ENCODE peak calls at places on chromosomes 5 and 9, in four cellular contexts. E is cardiac muscle cell, L is cardiac fibroblast, H is neural progenitor cell. M is an unnamed sample.
A peak's percentile ranks its signal among the peaks of the same experiment; 100 is the strongest.

GRCh38 chr9:116209406-116210116 is 56.0 kb downstream of the PAPPA start:
- DNase-seq in E (no peak), L (no peak), H (no peak), M (no peak)

GRCh38 chr5:127684722-127685467 is 18.3 kb upstream of the CCDC192 start:
- DNase-seq in E (no peak), L (no peak), H (no peak), M (no peak)

GRCh38 chr5:96517294-96517693 is 84.2 kb upstream of the PCSK1 start:
- DNase-seq in E (peak; percentile 35), L (peak; percentile 36), H (no peak), M (no peak)

GRCh38 chr5:14659821-14660607 is 4.5 kb upstream of the OTULIN start:
- DNase-seq in E (peak; percentile 73), L (peak; percentile 79), H (no peak), M (no peak)

GRCh38 chr5:176904276-176904675 is 5.1 kb upstream of the HK3 start:
- DNase-seq in E (no peak), L (no peak), H (no peak), M (no peak)

GRCh38 chr5:77893225-77893860 is 117.2 kb upstream of the TBCA start:
- DNase-seq in E (peak; percentile 95), L (peak; percentile 97), H (no peak), M (no peak)

GRCh38 chr9:16367605-16368424 is 502.7 kb downstream of the BNC2 start:
- DNase-seq in E (no peak), L (peak; percentile 63), H (no peak), M (no peak)

GRCh38 chr9:100505564-100506159 is 32.7 kb downstream of the TMEFF1 start:
- DNase-seq in E (peak; percentile 72), L (peak; percentile 77), H (peak; percentile 71), M (peak; percentile 73)

GRCh38 chr5:145340099-145340498 is 495.0 kb downstream of the PRELID2 start:
- DNase-seq in E (no peak), L (no peak), H (no peak), M (no peak)

GRCh38 chr5:111135406-111135805 is 43.3 kb downstream of the WDR36 start:
- DNase-seq in E (no peak), L (no peak), H (no peak), M (no peak)

GRCh38 chr5:11906495-11906894 is 2.2 kb upstream of the CTNND2 start:
- DNase-seq in E (no peak), L (no peak), H (no peak), M (no peak)
- TF ChIP-seq CTCF in E (no peak), L (no peak), H (no peak), M (no peak)

GRCh38 chr9:17793713-17794622 is 215.1 kb downstream of the SH3GL2 start:
- DNase-seq in E (peak; percentile 18), L (peak; percentile 22), H (peak; percentile 31), M (peak; percentile 13)
- TF ChIP-seq CTCF in E (peak; percentile 17), L (no peak), H (peak; percentile 44), M (peak; percentile 2)

DNA sequence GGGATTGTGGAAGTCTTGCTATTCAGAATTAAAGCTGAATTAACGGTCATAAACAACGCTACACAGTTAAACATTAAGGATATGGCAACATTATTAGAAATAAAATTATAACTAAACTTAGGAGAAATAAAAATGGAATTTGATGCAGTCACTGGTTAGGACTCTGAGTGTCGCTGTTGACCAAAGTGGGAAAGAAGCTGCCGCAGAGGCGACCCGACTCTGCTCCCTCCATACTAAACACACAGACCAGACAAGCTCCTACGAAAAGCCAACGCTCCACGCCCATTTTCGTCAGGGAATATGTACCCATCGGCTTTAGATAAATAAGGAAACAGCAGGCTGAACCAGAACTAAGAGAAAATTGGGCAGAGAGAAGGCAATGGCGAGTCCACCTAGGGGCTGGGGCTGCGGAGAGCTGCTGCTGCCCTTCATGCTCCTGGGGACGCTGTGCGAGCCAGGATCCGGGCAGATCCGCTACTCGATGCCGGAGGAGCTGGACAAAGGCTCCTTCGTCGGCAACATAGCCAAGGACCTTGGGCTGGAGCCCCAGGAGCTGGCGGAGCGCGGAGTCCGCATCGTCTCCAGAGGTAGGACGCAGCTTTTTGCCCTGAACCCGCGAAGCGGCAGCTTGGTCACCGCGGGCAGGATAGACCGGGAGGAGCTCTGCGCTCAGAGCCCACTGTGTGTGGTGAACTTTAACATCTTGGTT is at the start of gene PCDHGA5:
- DNase-seq in E (peak; percentile 12), L (peak; percentile 38), H (no peak), M (no peak)
- TF ChIP-seq CTCF in E (no peak), L (no peak), H (no peak), M (no peak)

GRCh38 chr9:120326076-120326693 is 253.8 kb downstream of the CDK5RAP2 start:
- DNase-seq in E (no peak), L (no peak), H (no peak), M (no peak)
- TF ChIP-seq CTCF in E (no peak), L (no peak), H (no peak), M (no peak)

M was measured in GM12865.